ENCODE peak calls at places on chromosomes 5 and 9, in four cellular contexts. One of them, this sample, is unnamed.

GRCh38 chr9:36903541-36904435 is 130.3 kb downstream of the PAX5 start:
- DNase-seq in A549: no peak
- DNase-seq in AG09309: peak; percentile 2
- DNase-seq in tibial nerve: no peak
- DNase-seq in this sample: no peak

GRCh38 chr5:148808864-148809642 is 17.4 kb upstream of the ADRB2 start:
- DNase-seq in A549: no peak
- DNase-seq in AG09309: no peak
- DNase-seq in tibial nerve: no peak
- DNase-seq in this sample: no peak

GRCh38 chr5:168433982-168434381 is 52.3 kb upstream of the RARS1 start:
- DNase-seq in A549: no peak
- DNase-seq in AG09309: no peak
- DNase-seq in tibial nerve: no peak
- DNase-seq in this sample: no peak

GRCh38 chr5:76544268-76544926 is 78.8 kb downstream of the F2RL2 start:
- DNase-seq in A549: peak; percentile 44
- DNase-seq in AG09309: no peak
- DNase-seq in tibial nerve: no peak
- DNase-seq in this sample: no peak

GRCh38 chr5:96257904-96258303 is 175.1 kb downstream of the PCSK1 start:
- DNase-seq in A549: no peak
- DNase-seq in AG09309: no peak
- DNase-seq in tibial nerve: no peak
- DNase-seq in this sample: no peak

GRCh38 chr9:91151741-91152095 is 210.0 kb downstream of the AUH start:
- DNase-seq in A549: no peak
- DNase-seq in AG09309: no peak
- DNase-seq in tibial nerve: no peak
- DNase-seq in this sample: no peak

GRCh38 chr9:112241491-112241890 is 66.4 kb upstream of the SUSD1 start:
- DNase-seq in A549: no peak
- DNase-seq in AG09309: no peak
- DNase-seq in tibial nerve: no peak
- DNase-seq in this sample: no peak

GRCh38 chr9:91905958-91906585 is 44.0 kb downstream of the ROR2 start:
- DNase-seq in A549: peak; percentile 23
- DNase-seq in AG09309: no peak
- DNase-seq in tibial nerve: no peak
- DNase-seq in this sample: no peak

GRCh38 chr5:99061711-99062110 is 132.9 kb upstream of the CHD1 start:
- DNase-seq in A549: no peak
- DNase-seq in AG09309: peak; percentile 33
- DNase-seq in tibial nerve: no peak
- DNase-seq in this sample: no peak

GRCh38 chr5:156913719-156914370 is 49.2 kb downstream of the TIMD4 start:
- DNase-seq in A549: no peak
- DNase-seq in AG09309: no peak
- DNase-seq in tibial nerve: no peak
- DNase-seq in this sample: no peak

GRCh38 chr5:171365351-171365750 is 22.3 kb upstream of the NPM1 start:
- DNase-seq in A549: peak; percentile 42
- DNase-seq in AG09309: no peak
- DNase-seq in tibial nerve: no peak
- DNase-seq in this sample: no peak

GRCh38 chr5:2757563-2758311 is 6.3 kb upstream of the IRX2 start:
- DNase-seq in A549: no peak
- DNase-seq in AG09309: no peak
- DNase-seq in tibial nerve: no peak
- DNase-seq in this sample: no peak

GRCh38 chr9:113397077-113397696 is 3.9 kb downstream of the ALAD start:
- DNase-seq in A549: no peak
- DNase-seq in AG09309: no peak
- DNase-seq in tibial nerve: no peak
- DNase-seq in this sample: no peak

GRCh38 chr5:39906146-39906545 is 481.4 kb upstream of the DAB2 start:
- DNase-seq in A549: no peak
- DNase-seq in AG09309: no peak
- DNase-seq in tibial nerve: no peak
- DNase-seq in this sample: no peak

GRCh38 chr5:132257131-132258101 is at the start of gene PDLIM4:
- DNase-seq in A549: no peak
- DNase-seq in AG09309: no peak
- DNase-seq in tibial nerve: no peak
- DNase-seq in this sample: peak; percentile 73

GRCh38 chr5:149254506-149254905 is 17.2 kb upstream of the AFAP1L1 start:
- DNase-seq in A549: no peak
- DNase-seq in AG09309: no peak
- DNase-seq in tibial nerve: no peak
- DNase-seq in this sample: no peak

GRCh38 chr9:68508547-68508946 is 32.1 kb downstream of the TMEM252 start:
- DNase-seq in A549: no peak
- DNase-seq in AG09309: no peak
- DNase-seq in tibial nerve: no peak
- DNase-seq in this sample: no peak

GRCh38 chr9:131228096-131228495 is 48.2 kb downstream of the FAM78A start:
- DNase-seq in A549: no peak
- DNase-seq in AG09309: no peak
- DNase-seq in tibial nerve: no peak
- DNase-seq in this sample: no peak

GRCh38 chr9:98091735-98092632 is 27.0 kb downstream of the TRIM14 start:
- DNase-seq in A549: no peak
- DNase-seq in AG09309: no peak
- DNase-seq in tibial nerve: no peak
- DNase-seq in this sample: no peak

GRCh38 chr5:137583129-137583528 is 84.0 kb upstream of the SPOCK1 start:
- DNase-seq in A549: no peak
- DNase-seq in AG09309: no peak
- DNase-seq in tibial nerve: no peak
- DNase-seq in this sample: no peak

GRCh38 chr9:38232895-38233294 is 159.6 kb upstream of the ALDH1B1 start:
- DNase-seq in A549: no peak
- DNase-seq in AG09309: no peak
- DNase-seq in tibial nerve: no peak
- DNase-seq in this sample: no peak

GRCh38 chr9:82939451-82939850 is 123.5 kb downstream of the RASEF start:
- DNase-seq in A549: peak; percentile 30
- DNase-seq in AG09309: no peak
- DNase-seq in tibial nerve: no peak
- DNase-seq in this sample: no peak

GRCh38 chr5:95076395-95077165 is 208.3 kb downstream of the MCTP1 start:
- DNase-seq in A549: no peak
- DNase-seq in AG09309: no peak
- DNase-seq in tibial nerve: no peak
- DNase-seq in this sample: no peak

GRCh38 chr5:73061593-73061992 is 58.8 kb upstream of the TMEM171 start:
- DNase-seq in A549: no peak
- DNase-seq in AG09309: no peak
- DNase-seq in tibial nerve: no peak
- DNase-seq in this sample: no peak

GRCh38 chr5:171494452-171495121 is 75.1 kb downstream of the FGF18 start:
- DNase-seq in A549: peak; percentile 44
- DNase-seq in AG09309: peak; percentile 66
- DNase-seq in tibial nerve: peak; percentile 43
- DNase-seq in this sample: no peak

GRCh38 chr9:129761293-129761900 is 8.6 kb upstream of the PTGES start:
- DNase-seq in A549: no peak
- DNase-seq in AG09309: peak; percentile 41
- DNase-seq in tibial nerve: no peak
- DNase-seq in this sample: no peak

GRCh38 chr9:121598167-121599000 is 53.0 kb upstream of the DAB2IP start:
- DNase-seq in A549: no peak
- DNase-seq in AG09309: peak; percentile 46
- DNase-seq in tibial nerve: peak; percentile 19
- DNase-seq in this sample: peak; percentile 90

GRCh38 chr9:27787941-27788340 is 214.7 kb upstream of the C9orf72 start:
- DNase-seq in A549: no peak
- DNase-seq in AG09309: no peak
- DNase-seq in tibial nerve: no peak
- DNase-seq in this sample: no peak
- TF ChIP-seq CTCF in A549: no peak
- TF ChIP-seq CTCF in AG09309: no peak
- TF ChIP-seq CTCF in tibial nerve: no peak
- TF ChIP-seq CTCF in this sample: no peak

GRCh38 chr5:174410716-174411512 is 313.5 kb upstream of the MSX2 start:
- DNase-seq in A549: peak; percentile 41
- DNase-seq in AG09309: peak; percentile 20
- DNase-seq in tibial nerve: no peak
- DNase-seq in this sample: no peak

GRCh38 chr5:174412374-174412773 is 312.0 kb upstream of the MSX2 start:
- DNase-seq in A549: no peak
- DNase-seq in AG09309: no peak
- DNase-seq in tibial nerve: no peak
- DNase-seq in this sample: no peak

GRCh38 chr5:174411513-174411819 is 312.9 kb upstream of the MSX2 start:
- DNase-seq in A549: no peak
- DNase-seq in AG09309: no peak
- DNase-seq in tibial nerve: no peak
- DNase-seq in this sample: no peak

GRCh38 chr5:174409971-174410370 is 314.4 kb upstream of the MSX2 start:
- DNase-seq in A549: no peak
- DNase-seq in AG09309: no peak
- DNase-seq in tibial nerve: no peak
- DNase-seq in this sample: no peak

GRCh38 chr5:174409070-174409469 is 315.3 kb upstream of the MSX2 start:
- DNase-seq in A549: no peak
- DNase-seq in AG09309: no peak
- DNase-seq in tibial nerve: no peak
- DNase-seq in this sample: no peak
- TF ChIP-seq CTCF in A549: peak; percentile 5
- TF ChIP-seq CTCF in AG09309: peak; percentile 35
- TF ChIP-seq CTCF in tibial nerve: no peak
- TF ChIP-seq CTCF in this sample: no peak

GRCh38 chr5:115389799-115390382 is 93.4 kb upstream of the CCDC112 start:
- DNase-seq in A549: no peak
- DNase-seq in AG09309: no peak
- DNase-seq in tibial nerve: no peak
- DNase-seq in this sample: no peak
- TF ChIP-seq CTCF in A549: no peak
- TF ChIP-seq CTCF in AG09309: no peak
- TF ChIP-seq CTCF in tibial nerve: no peak
- TF ChIP-seq CTCF in this sample: no peak

GRCh38 chr9:10242255-10242654 is 370.5 kb downstream of the PTPRD start:
- DNase-seq in A549: no peak
- DNase-seq in AG09309: no peak
- DNase-seq in tibial nerve: no peak
- DNase-seq in this sample: no peak

GRCh38 chr9:10232352-10232930 is 380.4 kb downstream of the PTPRD start:
- DNase-seq in A549: no peak
- DNase-seq in AG09309: no peak
- DNase-seq in tibial nerve: no peak
- DNase-seq in this sample: no peak

GRCh38 chr9:10238087-10238486 is 374.7 kb downstream of the PTPRD start:
- DNase-seq in A549: no peak
- DNase-seq in AG09309: no peak
- DNase-seq in tibial nerve: no peak
- DNase-seq in this sample: no peak
- TF ChIP-seq CTCF in A549: no peak
- TF ChIP-seq CTCF in AG09309: no peak
- TF ChIP-seq CTCF in tibial nerve: no peak
- TF ChIP-seq CTCF in this sample: no peak

GRCh38 chr5:50440651-50441478 is at the start of gene EMB:
- DNase-seq in A549: peak; percentile 16
- DNase-seq in AG09309: no peak
- DNase-seq in tibial nerve: no peak
- DNase-seq in this sample: peak; percentile 66
- TF ChIP-seq CTCF in A549: peak; percentile 7
- TF ChIP-seq CTCF in AG09309: no peak
- TF ChIP-seq CTCF in tibial nerve: no peak
- TF ChIP-seq CTCF in this sample: no peak